ENCODE peak calls at places on chromosomes 16 and 17, in ten cellular contexts. One of them, this sample, is unnamed.

GRCh38 chr16:66954097-66954659 is 6.9 kb upstream of the CES3 start:
- DNase-seq in endothelial cell: peak
- DNase-seq in stimulated activated CD4-positive, alpha-beta T cell treated with anti-CD3 and anti-CD28 coated beads, TNF-alpha, amount 100 ng/mL, for 24 hours: peak
- DNase-seq in activated T-helper 2 cell treated with anti-CD3 and anti-CD28 coated beads, Interferon-gamma antibody, Interleukin-2, Interleukin-4, amounts not matched to agents 10 μg/mL and 5 μg/mL and 100 μg/mL, durations not matched to agents 14 hours and 24 hours and 36 hours: peak
- DNase-seq in HCT116: peak
- DNase-seq in stimulated activated CD8-positive, alpha-beta memory T cell treated with anti-CD3 and anti-CD28 coated beads, Interleukin-15, amount 100 ng/mL, for 24 hours: peak
- DNase-seq in DMS153: peak
- DNase-seq in NCI-H1417: peak
- DNase-seq in activated T-cell treated with anti-CD3 and anti-CD28 coated beads, Interleukin-2, amount 50 U/mL, for 72 hours: peak
- DNase-seq in progenitor cell of endocrine pancreas: peak
- DNase-seq in this sample: peak

GRCh38 chr16:1630450-1631213 is 18.5 kb downstream of the CRAMP1 start:
- DNase-seq in activated T-cell treated with anti-CD3 and anti-CD28 coated beads, Interleukin-2, amount 50 U/mL, for 72 hours: no peak
- DNase-seq in NCI-H1417: no peak
- DNase-seq in stimulated activated CD8-positive, alpha-beta memory T cell treated with anti-CD3 and anti-CD28 coated beads, Interleukin-15, amount 100 ng/mL, for 24 hours: no peak
- DNase-seq in HCT116: no peak
- DNase-seq in DMS153: no peak
- DNase-seq in endothelial cell: no peak
- DNase-seq in progenitor cell of endocrine pancreas: no peak
- DNase-seq in activated T-helper 2 cell treated with anti-CD3 and anti-CD28 coated beads, Interferon-gamma antibody, Interleukin-2, Interleukin-4, amounts not matched to agents 10 μg/mL and 5 μg/mL and 100 μg/mL, durations not matched to agents 14 hours and 24 hours and 36 hours: no peak
- DNase-seq in stimulated activated CD4-positive, alpha-beta T cell treated with anti-CD3 and anti-CD28 coated beads, TNF-alpha, amount 100 ng/mL, for 24 hours: no peak
- DNase-seq in this sample: no peak

GRCh38 chr17:61240851-61241468 is 158.7 kb upstream of the TBX2 start:
- DNase-seq in endothelial cell: no peak
- DNase-seq in activated T-cell treated with anti-CD3 and anti-CD28 coated beads, Interleukin-2, amount 50 U/mL, for 72 hours: no peak
- DNase-seq in progenitor cell of endocrine pancreas: no peak
- DNase-seq in activated T-helper 2 cell treated with anti-CD3 and anti-CD28 coated beads, Interferon-gamma antibody, Interleukin-2, Interleukin-4, amounts not matched to agents 10 μg/mL and 5 μg/mL and 100 μg/mL, durations not matched to agents 14 hours and 24 hours and 36 hours: no peak
- DNase-seq in NCI-H1417: no peak
- DNase-seq in HCT116: no peak
- DNase-seq in stimulated activated CD8-positive, alpha-beta memory T cell treated with anti-CD3 and anti-CD28 coated beads, Interleukin-15, amount 100 ng/mL, for 24 hours: no peak
- DNase-seq in DMS153: no peak
- DNase-seq in stimulated activated CD4-positive, alpha-beta T cell treated with anti-CD3 and anti-CD28 coated beads, TNF-alpha, amount 100 ng/mL, for 24 hours: no peak
- DNase-seq in this sample: no peak

GRCh38 chr16:49112754-49113153 is 168.9 kb downstream of the CBLN1 start:
- DNase-seq in stimulated activated CD4-positive, alpha-beta T cell treated with anti-CD3 and anti-CD28 coated beads, TNF-alpha, amount 100 ng/mL, for 24 hours: no peak
- DNase-seq in endothelial cell: no peak
- DNase-seq in activated T-cell treated with anti-CD3 and anti-CD28 coated beads, Interleukin-2, amount 50 U/mL, for 72 hours: no peak
- DNase-seq in DMS153: no peak
- DNase-seq in activated T-helper 2 cell treated with anti-CD3 and anti-CD28 coated beads, Interferon-gamma antibody, Interleukin-2, Interleukin-4, amounts not matched to agents 10 μg/mL and 5 μg/mL and 100 μg/mL, durations not matched to agents 14 hours and 24 hours and 36 hours: no peak
- DNase-seq in stimulated activated CD8-positive, alpha-beta memory T cell treated with anti-CD3 and anti-CD28 coated beads, Interleukin-15, amount 100 ng/mL, for 24 hours: no peak
- DNase-seq in progenitor cell of endocrine pancreas: no peak
- DNase-seq in HCT116: no peak
- DNase-seq in NCI-H1417: no peak
- DNase-seq in this sample: no peak

GRCh38 chr16:14455577-14455976 is 174.5 kb downstream of the PARN start:
- DNase-seq in NCI-H1417: no peak
- DNase-seq in HCT116: peak
- DNase-seq in activated T-helper 2 cell treated with anti-CD3 and anti-CD28 coated beads, Interferon-gamma antibody, Interleukin-2, Interleukin-4, amounts not matched to agents 10 μg/mL and 5 μg/mL and 100 μg/mL, durations not matched to agents 14 hours and 24 hours and 36 hours: no peak
- DNase-seq in DMS153: no peak
- DNase-seq in stimulated activated CD4-positive, alpha-beta T cell treated with anti-CD3 and anti-CD28 coated beads, TNF-alpha, amount 100 ng/mL, for 24 hours: no peak
- DNase-seq in progenitor cell of endocrine pancreas: no peak
- DNase-seq in activated T-cell treated with anti-CD3 and anti-CD28 coated beads, Interleukin-2, amount 50 U/mL, for 72 hours: no peak
- DNase-seq in endothelial cell: no peak
- DNase-seq in stimulated activated CD8-positive, alpha-beta memory T cell treated with anti-CD3 and anti-CD28 coated beads, Interleukin-15, amount 100 ng/mL, for 24 hours: no peak
- DNase-seq in this sample: no peak

GRCh38 chr16:10081201-10081940 is 100.9 kb downstream of the GRIN2A start:
- DNase-seq in endothelial cell: no peak
- DNase-seq in stimulated activated CD4-positive, alpha-beta T cell treated with anti-CD3 and anti-CD28 coated beads, TNF-alpha, amount 100 ng/mL, for 24 hours: no peak
- DNase-seq in activated T-cell treated with anti-CD3 and anti-CD28 coated beads, Interleukin-2, amount 50 U/mL, for 72 hours: no peak
- DNase-seq in NCI-H1417: no peak
- DNase-seq in DMS153: no peak
- DNase-seq in HCT116: no peak
- DNase-seq in progenitor cell of endocrine pancreas: no peak
- DNase-seq in activated T-helper 2 cell treated with anti-CD3 and anti-CD28 coated beads, Interferon-gamma antibody, Interleukin-2, Interleukin-4, amounts not matched to agents 10 μg/mL and 5 μg/mL and 100 μg/mL, durations not matched to agents 14 hours and 24 hours and 36 hours: no peak
- DNase-seq in stimulated activated CD8-positive, alpha-beta memory T cell treated with anti-CD3 and anti-CD28 coated beads, Interleukin-15, amount 100 ng/mL, for 24 hours: no peak
- DNase-seq in this sample: no peak

GRCh38 chr16:75555213-75555706 is 792 bp downstream of the TMEM231 start:
- DNase-seq in endothelial cell: peak
- DNase-seq in activated T-helper 2 cell treated with anti-CD3 and anti-CD28 coated beads, Interferon-gamma antibody, Interleukin-2, Interleukin-4, amounts not matched to agents 10 μg/mL and 5 μg/mL and 100 μg/mL, durations not matched to agents 14 hours and 24 hours and 36 hours: no peak
- DNase-seq in stimulated activated CD8-positive, alpha-beta memory T cell treated with anti-CD3 and anti-CD28 coated beads, Interleukin-15, amount 100 ng/mL, for 24 hours: no peak
- DNase-seq in stimulated activated CD4-positive, alpha-beta T cell treated with anti-CD3 and anti-CD28 coated beads, TNF-alpha, amount 100 ng/mL, for 24 hours: no peak
- DNase-seq in DMS153: peak
- DNase-seq in progenitor cell of endocrine pancreas: peak
- DNase-seq in HCT116: peak
- DNase-seq in activated T-cell treated with anti-CD3 and anti-CD28 coated beads, Interleukin-2, amount 50 U/mL, for 72 hours: peak
- DNase-seq in NCI-H1417: peak
- DNase-seq in this sample: peak

GRCh38 chr17:57842280-57842679 is 7.6 kb downstream of the MRPS23 start:
- DNase-seq in endothelial cell: no peak
- DNase-seq in stimulated activated CD4-positive, alpha-beta T cell treated with anti-CD3 and anti-CD28 coated beads, TNF-alpha, amount 100 ng/mL, for 24 hours: no peak
- DNase-seq in progenitor cell of endocrine pancreas: no peak
- DNase-seq in stimulated activated CD8-positive, alpha-beta memory T cell treated with anti-CD3 and anti-CD28 coated beads, Interleukin-15, amount 100 ng/mL, for 24 hours: no peak
- DNase-seq in NCI-H1417: no peak
- DNase-seq in activated T-helper 2 cell treated with anti-CD3 and anti-CD28 coated beads, Interferon-gamma antibody, Interleukin-2, Interleukin-4, amounts not matched to agents 10 μg/mL and 5 μg/mL and 100 μg/mL, durations not matched to agents 14 hours and 24 hours and 36 hours: no peak
- DNase-seq in activated T-cell treated with anti-CD3 and anti-CD28 coated beads, Interleukin-2, amount 50 U/mL, for 72 hours: no peak
- DNase-seq in HCT116: no peak
- DNase-seq in DMS153: no peak
- DNase-seq in this sample: no peak

GRCh38 chr16:8788578-8789172 is 8.8 kb downstream of the TMEM186 start:
- DNase-seq in progenitor cell of endocrine pancreas: no peak
- DNase-seq in activated T-helper 2 cell treated with anti-CD3 and anti-CD28 coated beads, Interferon-gamma antibody, Interleukin-2, Interleukin-4, amounts not matched to agents 10 μg/mL and 5 μg/mL and 100 μg/mL, durations not matched to agents 14 hours and 24 hours and 36 hours: no peak
- DNase-seq in endothelial cell: no peak
- DNase-seq in stimulated activated CD8-positive, alpha-beta memory T cell treated with anti-CD3 and anti-CD28 coated beads, Interleukin-15, amount 100 ng/mL, for 24 hours: no peak
- DNase-seq in stimulated activated CD4-positive, alpha-beta T cell treated with anti-CD3 and anti-CD28 coated beads, TNF-alpha, amount 100 ng/mL, for 24 hours: no peak
- DNase-seq in NCI-H1417: no peak
- DNase-seq in activated T-cell treated with anti-CD3 and anti-CD28 coated beads, Interleukin-2, amount 50 U/mL, for 72 hours: no peak
- DNase-seq in DMS153: no peak
- DNase-seq in HCT116: no peak
- DNase-seq in this sample: no peak

GRCh38 chr16:23670137-23670776 is 8.4 kb upstream of the PLK1 start:
- DNase-seq in activated T-helper 2 cell treated with anti-CD3 and anti-CD28 coated beads, Interferon-gamma antibody, Interleukin-2, Interleukin-4, amounts not matched to agents 10 μg/mL and 5 μg/mL and 100 μg/mL, durations not matched to agents 14 hours and 24 hours and 36 hours: peak
- DNase-seq in progenitor cell of endocrine pancreas: no peak
- DNase-seq in NCI-H1417: no peak
- DNase-seq in HCT116: no peak
- DNase-seq in activated T-cell treated with anti-CD3 and anti-CD28 coated beads, Interleukin-2, amount 50 U/mL, for 72 hours: peak
- DNase-seq in DMS153: no peak
- DNase-seq in stimulated activated CD4-positive, alpha-beta T cell treated with anti-CD3 and anti-CD28 coated beads, TNF-alpha, amount 100 ng/mL, for 24 hours: peak
- DNase-seq in stimulated activated CD8-positive, alpha-beta memory T cell treated with anti-CD3 and anti-CD28 coated beads, Interleukin-15, amount 100 ng/mL, for 24 hours: no peak
- DNase-seq in endothelial cell: no peak
- DNase-seq in this sample: no peak

GRCh38 chr16:67190448-67191399 is 788 bp upstream of the EXOC3L1 start:
- DNase-seq in endothelial cell: no peak
- DNase-seq in stimulated activated CD8-positive, alpha-beta memory T cell treated with anti-CD3 and anti-CD28 coated beads, Interleukin-15, amount 100 ng/mL, for 24 hours: no peak
- DNase-seq in DMS153: no peak
- DNase-seq in stimulated activated CD4-positive, alpha-beta T cell treated with anti-CD3 and anti-CD28 coated beads, TNF-alpha, amount 100 ng/mL, for 24 hours: no peak
- DNase-seq in activated T-helper 2 cell treated with anti-CD3 and anti-CD28 coated beads, Interferon-gamma antibody, Interleukin-2, Interleukin-4, amounts not matched to agents 10 μg/mL and 5 μg/mL and 100 μg/mL, durations not matched to agents 14 hours and 24 hours and 36 hours: no peak
- DNase-seq in NCI-H1417: peak
- DNase-seq in progenitor cell of endocrine pancreas: no peak
- DNase-seq in HCT116: no peak
- DNase-seq in activated T-cell treated with anti-CD3 and anti-CD28 coated beads, Interleukin-2, amount 50 U/mL, for 72 hours: no peak
- DNase-seq in this sample: no peak

GRCh38 chr17:38733315-38734234 is 3.4 kb downstream of the CISD3 start:
- DNase-seq in progenitor cell of endocrine pancreas: no peak
- DNase-seq in endothelial cell: no peak
- DNase-seq in stimulated activated CD4-positive, alpha-beta T cell treated with anti-CD3 and anti-CD28 coated beads, TNF-alpha, amount 100 ng/mL, for 24 hours: no peak
- DNase-seq in stimulated activated CD8-positive, alpha-beta memory T cell treated with anti-CD3 and anti-CD28 coated beads, Interleukin-15, amount 100 ng/mL, for 24 hours: no peak
- DNase-seq in DMS153: no peak
- DNase-seq in HCT116: peak
- DNase-seq in activated T-helper 2 cell treated with anti-CD3 and anti-CD28 coated beads, Interferon-gamma antibody, Interleukin-2, Interleukin-4, amounts not matched to agents 10 μg/mL and 5 μg/mL and 100 μg/mL, durations not matched to agents 14 hours and 24 hours and 36 hours: no peak
- DNase-seq in NCI-H1417: peak
- DNase-seq in activated T-cell treated with anti-CD3 and anti-CD28 coated beads, Interleukin-2, amount 50 U/mL, for 72 hours: no peak
- DNase-seq in this sample: no peak

GRCh38 chr16:47064775-47065174 is 79.0 kb downstream of the NETO2 start:
- DNase-seq in progenitor cell of endocrine pancreas: no peak
- DNase-seq in activated T-cell treated with anti-CD3 and anti-CD28 coated beads, Interleukin-2, amount 50 U/mL, for 72 hours: no peak
- DNase-seq in NCI-H1417: peak
- DNase-seq in stimulated activated CD4-positive, alpha-beta T cell treated with anti-CD3 and anti-CD28 coated beads, TNF-alpha, amount 100 ng/mL, for 24 hours: no peak
- DNase-seq in activated T-helper 2 cell treated with anti-CD3 and anti-CD28 coated beads, Interferon-gamma antibody, Interleukin-2, Interleukin-4, amounts not matched to agents 10 μg/mL and 5 μg/mL and 100 μg/mL, durations not matched to agents 14 hours and 24 hours and 36 hours: no peak
- DNase-seq in stimulated activated CD8-positive, alpha-beta memory T cell treated with anti-CD3 and anti-CD28 coated beads, Interleukin-15, amount 100 ng/mL, for 24 hours: no peak
- DNase-seq in HCT116: no peak
- DNase-seq in DMS153: no peak
- DNase-seq in endothelial cell: no peak
- DNase-seq in this sample: no peak

GRCh38 chr17:81066072-81066471 is 31.1 kb downstream of the BAIAP2 start:
- DNase-seq in HCT116: no peak
- DNase-seq in activated T-helper 2 cell treated with anti-CD3 and anti-CD28 coated beads, Interferon-gamma antibody, Interleukin-2, Interleukin-4, amounts not matched to agents 10 μg/mL and 5 μg/mL and 100 μg/mL, durations not matched to agents 14 hours and 24 hours and 36 hours: no peak
- DNase-seq in stimulated activated CD8-positive, alpha-beta memory T cell treated with anti-CD3 and anti-CD28 coated beads, Interleukin-15, amount 100 ng/mL, for 24 hours: no peak
- DNase-seq in stimulated activated CD4-positive, alpha-beta T cell treated with anti-CD3 and anti-CD28 coated beads, TNF-alpha, amount 100 ng/mL, for 24 hours: no peak
- DNase-seq in DMS153: no peak
- DNase-seq in NCI-H1417: peak
- DNase-seq in activated T-cell treated with anti-CD3 and anti-CD28 coated beads, Interleukin-2, amount 50 U/mL, for 72 hours: no peak
- DNase-seq in progenitor cell of endocrine pancreas: no peak
- DNase-seq in endothelial cell: no peak
- DNase-seq in this sample: no peak

GRCh38 chr16:31452631-31453106 is 6.6 kb upstream of the ARMC5 start:
- DNase-seq in HCT116: no peak
- DNase-seq in NCI-H1417: no peak
- DNase-seq in endothelial cell: no peak
- DNase-seq in stimulated activated CD4-positive, alpha-beta T cell treated with anti-CD3 and anti-CD28 coated beads, TNF-alpha, amount 100 ng/mL, for 24 hours: no peak
- DNase-seq in activated T-cell treated with anti-CD3 and anti-CD28 coated beads, Interleukin-2, amount 50 U/mL, for 72 hours: no peak
- DNase-seq in stimulated activated CD8-positive, alpha-beta memory T cell treated with anti-CD3 and anti-CD28 coated beads, Interleukin-15, amount 100 ng/mL, for 24 hours: no peak
- DNase-seq in progenitor cell of endocrine pancreas: no peak
- DNase-seq in activated T-helper 2 cell treated with anti-CD3 and anti-CD28 coated beads, Interferon-gamma antibody, Interleukin-2, Interleukin-4, amounts not matched to agents 10 μg/mL and 5 μg/mL and 100 μg/mL, durations not matched to agents 14 hours and 24 hours and 36 hours: no peak
- DNase-seq in DMS153: no peak
- DNase-seq in this sample: no peak

GRCh38 chr17:63948521-63948920 is 16.4 kb upstream of the CD79B start:
- DNase-seq in activated T-helper 2 cell treated with anti-CD3 and anti-CD28 coated beads, Interferon-gamma antibody, Interleukin-2, Interleukin-4, amounts not matched to agents 10 μg/mL and 5 μg/mL and 100 μg/mL, durations not matched to agents 14 hours and 24 hours and 36 hours: no peak
- DNase-seq in activated T-cell treated with anti-CD3 and anti-CD28 coated beads, Interleukin-2, amount 50 U/mL, for 72 hours: no peak
- DNase-seq in endothelial cell: no peak
- DNase-seq in progenitor cell of endocrine pancreas: no peak
- DNase-seq in stimulated activated CD8-positive, alpha-beta memory T cell treated with anti-CD3 and anti-CD28 coated beads, Interleukin-15, amount 100 ng/mL, for 24 hours: no peak
- DNase-seq in NCI-H1417: no peak
- DNase-seq in stimulated activated CD4-positive, alpha-beta T cell treated with anti-CD3 and anti-CD28 coated beads, TNF-alpha, amount 100 ng/mL, for 24 hours: no peak
- DNase-seq in HCT116: no peak
- DNase-seq in DMS153: no peak
- DNase-seq in this sample: no peak

GRCh38 chr16:66228791-66229190 is 137.7 kb upstream of the CDH5 start:
- DNase-seq in HCT116: no peak
- DNase-seq in stimulated activated CD8-positive, alpha-beta memory T cell treated with anti-CD3 and anti-CD28 coated beads, Interleukin-15, amount 100 ng/mL, for 24 hours: no peak
- DNase-seq in NCI-H1417: no peak
- DNase-seq in stimulated activated CD4-positive, alpha-beta T cell treated with anti-CD3 and anti-CD28 coated beads, TNF-alpha, amount 100 ng/mL, for 24 hours: no peak
- DNase-seq in progenitor cell of endocrine pancreas: no peak
- DNase-seq in DMS153: no peak
- DNase-seq in activated T-cell treated with anti-CD3 and anti-CD28 coated beads, Interleukin-2, amount 50 U/mL, for 72 hours: no peak
- DNase-seq in activated T-helper 2 cell treated with anti-CD3 and anti-CD28 coated beads, Interferon-gamma antibody, Interleukin-2, Interleukin-4, amounts not matched to agents 10 μg/mL and 5 μg/mL and 100 μg/mL, durations not matched to agents 14 hours and 24 hours and 36 hours: no peak
- DNase-seq in endothelial cell: no peak
- DNase-seq in this sample: no peak

This sample was measured in NCI-H774.